ENCODE peak calls at places on chromosomes 13 and 19, in four cellular contexts. C is erythroblast, U is heart left ventricle, N is stomach. Q is an unnamed sample.

GRCh38 chr19:7562646-7563393 is 27.3 kb downstream of the PNPLA6 start:
- DNase-seq in C (no peak), U (no peak), N (no peak), Q (no peak)

GRCh38 chr13:59086147-59086546 is 1077.6 kb downstream of the DIAPH3 start:
- DNase-seq in C (no peak), U (no peak), N (no peak), Q (no peak)

GRCh38 chr13:51734786-51735185 is 69.2 kb downstream of the DHRS12 start:
- DNase-seq in C (no peak), U (no peak), N (no peak), Q (no peak)

GRCh38 chr13:24226762-24227161 is 66.2 kb downstream of the SPATA13 start:
- DNase-seq in C (no peak), U (no peak), N (no peak), Q (no peak)

GRCh38 chr13:67134322-67135129 is 95.6 kb downstream of the PCDH9 start:
- DNase-seq in C (no peak), U (no peak), N (no peak), Q (no peak)

GRCh38 chr19:40612831-40613668 is 11.9 kb downstream of the LTBP4 start:
- DNase-seq in C (peak; percentile 79), U (no peak), N (peak; percentile 72), Q (no peak)

GRCh38 chr13:33251131-33251629 is 34.4 kb downstream of the STARD13 start:
- DNase-seq in C (no peak), U (peak; percentile 45), N (no peak), Q (peak; percentile 36)

GRCh38 chr13:84896128-84896527 is 903.1 kb downstream of the SLITRK6 start:
- DNase-seq in C (peak; percentile 83), U (no peak), N (no peak), Q (no peak)

GRCh38 chr13:114142137-114142550 is 9.7 kb upstream of the RASA3 start:
- DNase-seq in C (no peak), U (no peak), N (no peak), Q (no peak)

GRCh38 chr13:25046985-25047660 is 48.8 kb upstream of the PABPC3 start:
- DNase-seq in C (peak; percentile 12), U (no peak), N (no peak), Q (no peak)

GRCh38 chr13:50509771-50510441 is 333.6 kb downstream of the DLEU7 start:
- DNase-seq in C (no peak), U (no peak), N (no peak), Q (peak; percentile 16)

GRCh38 chr13:49791214-49791752 is 1.2 kb downstream of the KPNA3 start:
- DNase-seq in C (peak; percentile 70), U (no peak), N (no peak), Q (no peak)

GRCh38 chr19:53982056-53982455 is 9.4 kb upstream of the CACNG6 start:
- DNase-seq in C (no peak), U (no peak), N (no peak), Q (no peak)

GRCh38 chr19:23565256-23565655 is 121.8 kb downstream of the ZNF675 start:
- DNase-seq in C (no peak), U (no peak), N (no peak), Q (no peak)

GRCh38 chr19:28878862-28879566 is 333.9 kb downstream of the UQCRFS1 start:
- DNase-seq in C (peak; percentile 82), U (peak; percentile 67), N (peak; percentile 77), Q (peak; percentile 56)

GRCh38 chr13:97468331-97468730 is 34.4 kb downstream of the RAP2A start:
- DNase-seq in C (no peak), U (no peak), N (no peak), Q (no peak)

GRCh38 chr13:33126909-33127607 is 110.8 kb downstream of the KL start:
- DNase-seq in C (no peak), U (peak; percentile 40), N (no peak), Q (no peak)

GRCh38 chr13:107586216-107586615 is 629.1 kb downstream of the LIG4 start:
- DNase-seq in C (no peak), U (no peak), N (no peak), Q (no peak)

GRCh38 chr13:113786262-113786841 is 27.3 kb downstream of the TMEM255B start:
- DNase-seq in C (no peak), U (no peak), N (peak; percentile 8), Q (peak; percentile 94)

GRCh38 chr19:2477732-2478191 is 1.8 kb downstream of the GADD45B start:
- DNase-seq in C (peak; percentile 50), U (no peak), N (no peak), Q (no peak)

GRCh38 chr19:55319786-55320185 is 5.4 kb downstream of the TMEM150B start:
- DNase-seq in C (no peak), U (no peak), N (no peak), Q (peak; percentile 66)

GRCh38 chr19:55322495-55322894 is 2.6 kb downstream of the TMEM150B start:
- DNase-seq in C (no peak), U (no peak), N (no peak), Q (no peak)

GRCh38 chr19:55320844-55321419 is 4.2 kb downstream of the TMEM150B start:
- DNase-seq in C (no peak), U (no peak), N (no peak), Q (no peak)

GRCh38 chr19:55324705-55325104 is 436 bp downstream of the TMEM150B start:
- DNase-seq in C (no peak), U (no peak), N (no peak), Q (no peak)

GRCh38 chr19:55321466-55321865 is 3.7 kb downstream of the TMEM150B start:
- DNase-seq in C (no peak), U (no peak), N (no peak), Q (no peak)
- TF ChIP-seq POLR2A in C (no peak), U (no peak), N (no peak), Q (no peak)

DNA sequence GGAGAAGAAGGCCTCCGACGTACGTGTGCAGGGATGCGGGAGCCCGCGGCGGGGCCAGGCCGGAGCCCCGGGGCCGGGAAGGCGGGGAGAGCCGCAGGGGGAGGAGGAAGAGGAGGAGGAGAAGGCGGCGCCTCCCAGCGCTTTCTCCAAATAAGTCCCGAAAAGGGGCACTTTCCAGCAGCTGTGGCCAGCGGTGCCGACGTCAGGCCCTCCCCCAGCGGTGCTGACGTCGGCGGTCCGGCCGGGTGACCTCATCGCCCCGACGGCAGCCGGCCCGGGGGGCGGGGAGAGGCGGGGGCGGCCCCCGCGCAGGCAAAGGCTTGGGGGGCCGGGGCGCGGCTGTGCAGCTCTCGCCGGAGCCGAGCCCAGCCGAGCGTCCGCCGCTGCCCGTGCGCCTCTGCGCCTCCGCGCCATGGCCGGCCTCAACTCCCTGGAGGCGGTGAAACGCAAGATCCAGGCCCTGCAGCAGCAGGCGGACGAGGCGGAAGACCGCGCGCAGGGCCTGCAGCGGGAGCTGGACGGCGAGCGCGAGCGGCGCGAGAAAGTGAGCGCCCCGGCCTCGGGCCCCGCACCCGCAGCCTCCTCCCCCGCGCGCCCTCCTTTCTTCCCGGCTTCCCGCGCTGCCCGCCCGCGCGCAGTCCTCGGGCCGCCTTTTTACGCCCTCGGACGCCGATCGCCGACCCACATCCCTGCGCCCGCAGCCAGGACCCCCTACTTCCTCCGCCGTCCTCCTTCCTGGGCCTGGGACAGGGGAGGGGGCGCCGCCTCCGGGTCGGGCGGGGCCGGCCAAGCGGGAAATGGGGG is at the start of gene TPM4:
- DNase-seq in C (peak; percentile 77), U (peak; percentile 95), N (peak; percentile 84), Q (peak; percentile 75)
- TF ChIP-seq POLR2A in C (no peak), U (peak; percentile 76), N (peak; percentile 8), Q (peak; percentile 79)

GRCh38 chr19:43527860-43528622 is 1.0 kb upstream of the ETHE1 start:
- DNase-seq in C (no peak), U (no peak), N (no peak), Q (no peak)

GRCh38 chr19:43524922-43525835 is 1.8 kb downstream of the ETHE1 start:
- DNase-seq in C (no peak), U (peak; percentile 46), N (peak; percentile 65), Q (peak; percentile 83)

GRCh38 chr19:43522929-43523328 is 4.1 kb downstream of the ETHE1 start:
- DNase-seq in C (no peak), U (no peak), N (no peak), Q (no peak)

GRCh38 chr19:43526884-43527859 is at the start of gene ETHE1:
- DNase-seq in C (peak; percentile 78), U (peak; percentile 89), N (peak; percentile 84), Q (peak; percentile 88)

GRCh38 chr19:43525836-43526771 is 897 bp downstream of the ETHE1 start:
- DNase-seq in C (no peak), U (peak; percentile 32), N (peak; percentile 38), Q (no peak)
- TF ChIP-seq POLR2A in C (no peak), U (no peak), N (no peak), Q (no peak)

GRCh38 chr19:33298146-33298911 is 4.0 kb downstream of the CEBPA start:
- DNase-seq in C (no peak), U (peak; percentile 22), N (peak; percentile 39), Q (no peak)

GRCh38 chr19:33301900-33302174 is 497 bp downstream of the CEBPA start:
- DNase-seq in C (no peak), U (no peak), N (no peak), Q (no peak)

GRCh38 chr19:33301011-33301899 is 1.1 kb downstream of the CEBPA start:
- DNase-seq in C (no peak), U (peak; percentile 25), N (peak; percentile 39), Q (no peak)

GRCh38 chr19:33299061-33299665 is 3.2 kb downstream of the CEBPA start:
- DNase-seq in C (no peak), U (no peak), N (no peak), Q (no peak)

DNA sequence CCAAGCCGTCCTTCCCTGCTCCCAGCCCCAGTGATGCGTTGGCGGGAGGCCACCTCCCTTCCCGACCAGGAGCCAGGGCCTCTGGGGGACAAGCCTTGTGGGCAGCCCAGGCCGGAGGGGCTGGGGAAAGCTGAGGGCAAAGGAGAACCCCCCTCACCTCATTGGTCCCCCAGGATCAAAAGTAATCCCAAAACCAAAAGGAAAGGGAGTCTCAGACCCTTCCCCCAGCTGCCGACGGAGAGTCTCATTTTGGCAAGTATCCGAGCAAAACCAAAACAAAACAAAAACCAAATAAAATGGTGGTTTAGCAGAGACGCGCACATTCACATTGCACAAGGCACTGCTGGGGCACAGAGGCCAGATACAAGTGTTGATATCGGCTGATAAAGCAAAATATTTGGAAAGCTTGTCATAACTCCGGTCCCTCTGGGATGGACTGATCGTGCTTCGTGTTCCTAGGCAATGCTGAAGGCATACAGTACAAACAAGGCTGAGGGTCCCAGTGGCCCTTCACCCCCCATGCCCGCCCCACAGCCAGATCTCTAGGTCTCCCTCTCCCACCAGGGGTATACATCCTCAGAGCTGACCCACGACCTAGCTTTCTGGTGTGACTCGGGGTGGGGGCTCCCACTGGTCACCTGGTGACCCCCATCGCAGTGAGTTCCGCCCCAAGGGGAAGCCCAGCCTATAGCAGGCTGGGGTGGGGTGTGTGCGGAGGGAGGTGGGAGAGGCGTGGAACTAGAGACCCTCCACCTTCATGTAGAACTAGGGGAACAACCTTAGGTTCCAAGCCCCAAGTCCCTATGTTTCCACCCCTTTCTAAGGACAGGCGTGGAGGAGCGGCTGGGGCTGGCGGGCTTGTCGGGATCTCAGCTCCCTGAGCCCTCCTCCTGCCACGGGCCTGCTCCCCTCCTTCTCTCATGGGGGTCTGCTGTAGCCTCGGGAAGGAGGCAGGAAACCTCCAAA is 2.0 kb downstream of the CEBPA start:
- DNase-seq in C (no peak), U (peak; percentile 25), N (peak; percentile 32), Q (no peak)
- TF ChIP-seq POLR2A in C (no peak), U (no peak), N (no peak), Q (no peak)